ENCODE peak calls at places on chromosomes 4 and X, in eight cellular contexts. N is right cardiac atrium; F is T-helper 17 cell; Q is prostate gland; J is NCI-H82; D is stimulated activated CD4-positive, alpha-beta T cell treated with anti-CD3 and anti-CD28 coated beads, Interleukin-4, amount 100 ng/mL, for 4 hours; M is B cell; U is activated CD4-positive, alpha-beta T cell treated with anti-CD3 and anti-CD28 coated beads, Interleukin-2, amount 50 U/mL, for 48 hours. G is an unnamed sample.

GRCh38 chr4:113810906-113811305 is 49.4 kb upstream of the CAMK2D start:
- DNase-seq in J (no peak), M (no peak), Q (no peak), D (no peak), N (no peak), U (no peak), F (no peak), G (no peak)

GRCh38 chr4:74038161-74039064 is at the start of gene CXCL3:
- DNase-seq in U (peak; percentile 2), N (peak; percentile 80), F (peak; percentile 5), Q (peak; percentile 48), D (no peak), J (peak; percentile 75), M (peak; percentile 30), G (peak; percentile 12)

GRCh38 chrX:13955095-13955647 is 74.5 kb downstream of the GEMIN8 start:
- DNase-seq in N (no peak), Q (no peak), D (no peak), M (no peak), U (no peak), J (peak; percentile 59), F (no peak), G (no peak)

GRCh38 chr4:2662598-2662997 is 93.5 kb downstream of the TNIP2 start:
- DNase-seq in U (no peak), F (no peak), M (no peak), N (no peak), Q (no peak), J (no peak), D (no peak), G (no peak)

GRCh38 chrX:146831994-146832393 is 17.4 kb upstream of the CXorf51A start:
- DNase-seq in U (no peak), M (no peak), D (no peak), Q (no peak), F (no peak), N (no peak), J (no peak), G (no peak)

GRCh38 chr4:139243448-139244365 is 36.3 kb downstream of the MGARP start:
- DNase-seq in F (no peak), M (no peak), U (no peak), N (no peak), D (no peak), J (no peak), Q (peak; percentile 36), G (no peak)

GRCh38 chr4:112589207-112589606 is 47.5 kb downstream of the ZGRF1 start:
- DNase-seq in M (no peak), U (no peak), D (no peak), N (no peak), J (no peak), F (no peak), Q (no peak), G (no peak)

GRCh38 chrX:154918060-154918483 is 31.9 kb downstream of the F8A1 start:
- DNase-seq in M (peak; percentile 15), D (peak; percentile 5), F (peak; percentile 3), U (peak; percentile 12), Q (peak; percentile 13), J (peak; percentile 80), N (peak; percentile 39), G (peak; percentile 20)

GRCh38 chr4:26991057-26991456 is 130.4 kb downstream of the STIM2 start:
- DNase-seq in D (no peak), U (no peak), M (no peak), Q (no peak), J (no peak), N (no peak), F (no peak), G (no peak)

GRCh38 chrX:40021647-40022046 is 76.1 kb downstream of the BCOR start:
- DNase-seq in D (no peak), J (no peak), Q (no peak), U (no peak), F (no peak), N (no peak), M (no peak), G (no peak)

GRCh38 chr4:169286562-169287301 is 16.0 kb upstream of the SH3RF1 start:
- DNase-seq in Q (no peak), N (no peak), U (no peak), D (no peak), J (peak; percentile 13), M (no peak), F (no peak), G (no peak)

GRCh38 chr4:5500165-5500564 is 208.2 kb downstream of the EVC2 start:
- DNase-seq in Q (no peak), J (no peak), U (no peak), D (no peak), F (no peak), M (no peak), N (no peak), G (no peak)

GRCh38 chr4:8045909-8046308 is 106.2 kb upstream of the AFAP1 start:
- DNase-seq in M (no peak), F (no peak), D (no peak), Q (no peak), J (no peak), N (no peak), U (no peak), G (no peak)

GRCh38 chr4:144289687-144290433 is 149.3 kb upstream of the GYPA start:
- DNase-seq in F (no peak), J (no peak), D (no peak), Q (no peak), N (no peak), U (no peak), M (no peak), G (no peak)

GRCh38 chr4:37628977-37629609 is 57.1 kb downstream of the RELL1 start:
- DNase-seq in F (no peak), N (no peak), M (no peak), D (no peak), U (no peak), J (peak; percentile 9), Q (no peak), G (no peak)

GRCh38 chr4:25670991-25671390 is 15.3 kb downstream of the SLC34A2 start:
- DNase-seq in D (no peak), Q (no peak), J (no peak), N (no peak), U (no peak), F (no peak), M (no peak), G (no peak)

GRCh38 chr4:56803473-56803872 is 18.0 kb downstream of the SPINK2 start:
- DNase-seq in M (no peak), N (no peak), J (no peak), Q (peak; percentile 16), F (no peak), D (no peak), U (peak; percentile 8), G (no peak)

GRCh38 chr4:177251237-177251636 is 58.4 kb upstream of the NEIL3 start:
- DNase-seq in U (peak; percentile 1), M (no peak), N (no peak), D (no peak), J (no peak), F (no peak), Q (no peak), G (no peak)

GRCh38 chrX:17613979-17614572 is 123.2 kb upstream of the SCML1 start:
- DNase-seq in M (no peak), U (no peak), J (no peak), Q (no peak), F (no peak), D (no peak), N (no peak), G (no peak)

GRCh38 chrX:134568617-134569016 is 89.7 kb downstream of the PLAC1 start:
- DNase-seq in N (no peak), M (no peak), D (no peak), J (no peak), Q (no peak), F (no peak), U (no peak), G (no peak)

GRCh38 chr4:48079972-48080391 is 54.1 kb downstream of the TXK start:
- DNase-seq in U (no peak), D (no peak), Q (no peak), F (no peak), M (no peak), J (no peak), N (no peak), G (no peak)

GRCh38 chr4:70715097-70715496 is 6.7 kb upstream of the RUFY3 start:
- DNase-seq in D (no peak), N (no peak), M (no peak), U (no peak), Q (no peak), J (no peak), F (no peak), G (no peak)

GRCh38 chr4:1041147-1041935 is 29.9 kb downstream of the FGFRL1 start:
- DNase-seq in F (no peak), U (no peak), N (peak; percentile 62), D (no peak), M (no peak), Q (no peak), J (no peak), G (no peak)

GRCh38 chr4:25299476-25300203 is 12.9 kb upstream of the ZCCHC4 start:
- DNase-seq in Q (peak; percentile 91), D (no peak), J (no peak), F (no peak), U (no peak), N (no peak), M (no peak), G (peak; percentile 65)

GRCh38 chrX:69503835-69504625 is at the start of gene NALF2:
- DNase-seq in U (peak; percentile 48), D (peak; percentile 25), N (peak; percentile 72), Q (peak; percentile 33), M (no peak), J (peak; percentile 92), F (peak; percentile 26), G (peak; percentile 2)

GRCh38 chr4:174928575-174929253 is 10.6 kb downstream of the ADAM29 start:
- DNase-seq in N (no peak), D (no peak), M (no peak), U (no peak), F (no peak), Q (no peak), J (peak; percentile 0), G (no peak)

GRCh38 chrX:47646636-47647035 is 3.7 kb downstream of the ELK1 start:
- DNase-seq in J (no peak), M (no peak), Q (no peak), F (no peak), N (no peak), U (no peak), D (no peak), G (no peak)

GRCh38 chr4:182277402-182277801 is 34.2 kb downstream of the TENM3 start:
- DNase-seq in U (no peak), D (no peak), M (no peak), J (no peak), N (no peak), F (no peak), Q (no peak), G (no peak)

GRCh38 chr4:164441131-164441530 is 312.8 kb upstream of the SMIM31 start:
- DNase-seq in J (no peak), U (no peak), Q (no peak), M (no peak), N (no peak), F (no peak), D (no peak), G (no peak)

G was measured in NCI-H2029 treated with DMSO at 0.1 percent for 48 hours.